ENCODE peak calls at places on chromosome 19, in four cellular contexts. One of them, this sample, is unnamed.
A peak's percentile ranks its signal among the peaks of the same experiment; 100 is the strongest.

GRCh38 chr19:3506384-3507340 is 551 bp downstream of the FZR1 start:
- DNase-seq in HepG2: no peak
- DNase-seq in endothelial cell of umbilical vein: peak; percentile 14
- DNase-seq in H1: no peak
- DNase-seq in this sample: no peak

GRCh38 chr19:15249912-15250634 is 17.8 kb upstream of the EPHX3 start:
- DNase-seq in endothelial cell of umbilical vein: peak; percentile 75
- DNase-seq in H1: no peak
- DNase-seq in HepG2: no peak
- DNase-seq in this sample: peak; percentile 69

GRCh38 chr19:17784201-17785008 is 10.5 kb upstream of the B3GNT3 start:
- DNase-seq in H1: peak; percentile 96
- DNase-seq in HepG2: peak; percentile 49
- DNase-seq in endothelial cell of umbilical vein: peak; percentile 55
- DNase-seq in this sample: peak; percentile 70

GRCh38 chr19:29687897-29688728 is 22.9 kb downstream of the PLEKHF1 start:
- DNase-seq in HepG2: no peak
- DNase-seq in endothelial cell of umbilical vein: peak; percentile 32
- DNase-seq in H1: no peak
- DNase-seq in this sample: peak; percentile 48

GRCh38 chr19:8392017-8392591 is 1.9 kb downstream of the RAB11B start:
- DNase-seq in endothelial cell of umbilical vein: peak; percentile 63
- DNase-seq in H1: no peak
- DNase-seq in HepG2: no peak
- DNase-seq in this sample: no peak

GRCh38 chr19:8367327-8368001 is 3.5 kb downstream of the ANGPTL4 start:
- DNase-seq in endothelial cell of umbilical vein: peak; percentile 96
- DNase-seq in HepG2: no peak
- DNase-seq in H1: peak; percentile 61
- DNase-seq in this sample: peak; percentile 79

GRCh38 chr19:14369399-14370168 is 11.7 kb upstream of the ADGRE5 start:
- DNase-seq in H1: no peak
- DNase-seq in endothelial cell of umbilical vein: no peak
- DNase-seq in HepG2: no peak
- DNase-seq in this sample: no peak

GRCh38 chr19:53810891-53811290 is 13.2 kb downstream of the NLRP12 start:
- DNase-seq in H1: no peak
- DNase-seq in endothelial cell of umbilical vein: no peak
- DNase-seq in HepG2: no peak
- DNase-seq in this sample: no peak

GRCh38 chr19:33740811-33741396 is 55.8 kb upstream of the KCTD15 start:
- DNase-seq in H1: peak; percentile 84
- DNase-seq in endothelial cell of umbilical vein: peak; percentile 29
- DNase-seq in HepG2: peak; percentile 31
- DNase-seq in this sample: peak; percentile 54

GRCh38 chr19:33458807-33459206 is 62.8 kb downstream of the PEPD start:
- DNase-seq in H1: no peak
- DNase-seq in HepG2: no peak
- DNase-seq in endothelial cell of umbilical vein: no peak
- DNase-seq in this sample: no peak

GRCh38 chr19:52492201-52492960 is 35.1 kb upstream of the ZNF808 start:
- DNase-seq in HepG2: no peak
- DNase-seq in endothelial cell of umbilical vein: no peak
- DNase-seq in H1: peak; percentile 94
- DNase-seq in this sample: no peak

GRCh38 chr19:36060430-36060829 is 5.7 kb downstream of the WDR62 start:
- DNase-seq in endothelial cell of umbilical vein: peak; percentile 69
- DNase-seq in HepG2: no peak
- DNase-seq in H1: peak; percentile 51
- DNase-seq in this sample: peak; percentile 90

GRCh38 chr19:16202320-16203255 is 4.9 kb downstream of the AP1M1 start:
- DNase-seq in HepG2: no peak
- DNase-seq in endothelial cell of umbilical vein: no peak
- DNase-seq in H1: no peak
- DNase-seq in this sample: no peak

GRCh38 chr19:16078311-16078758 is 2.0 kb downstream of the TPM4 start:
- DNase-seq in HepG2: no peak
- DNase-seq in H1: no peak
- DNase-seq in endothelial cell of umbilical vein: no peak
- DNase-seq in this sample: peak; percentile 56

GRCh38 chr19:33444238-33444992 is 70.9 kb downstream of the CEBPG start:
- DNase-seq in H1: no peak
- DNase-seq in endothelial cell of umbilical vein: no peak
- DNase-seq in HepG2: no peak
- DNase-seq in this sample: no peak

GRCh38 chr19:43625918-43626579 is 6.6 kb upstream of the ZNF428 start:
- DNase-seq in H1: peak; percentile 79
- DNase-seq in endothelial cell of umbilical vein: no peak
- DNase-seq in HepG2: no peak
- DNase-seq in this sample: peak; percentile 42

GRCh38 chr19:55553217-55554182 is 8.2 kb upstream of the SBK3 start:
- DNase-seq in H1: no peak
- DNase-seq in endothelial cell of umbilical vein: no peak
- DNase-seq in HepG2: peak; percentile 80
- DNase-seq in this sample: no peak

GRCh38 chr19:33683881-33684549 is 62.3 kb downstream of the CHST8 start:
- DNase-seq in H1: peak; percentile 89
- DNase-seq in HepG2: peak; percentile 7
- DNase-seq in endothelial cell of umbilical vein: peak; percentile 25
- DNase-seq in this sample: peak; percentile 49

GRCh38 chr19:11422163-11423068 is 3.3 kb upstream of the RGL3 start:
- DNase-seq in H1: peak; percentile 99
- DNase-seq in endothelial cell of umbilical vein: peak; percentile 25
- DNase-seq in HepG2: no peak
- DNase-seq in this sample: peak; percentile 48

GRCh38 chr19:54660967-54661366 is 1.8 kb upstream of the LILRB4 start:
- DNase-seq in endothelial cell of umbilical vein: no peak
- DNase-seq in H1: no peak
- DNase-seq in HepG2: no peak
- DNase-seq in this sample: no peak

GRCh38 chr19:23002690-23003422 is at the start of gene ZNF728:
- DNase-seq in H1: no peak
- DNase-seq in HepG2: no peak
- DNase-seq in endothelial cell of umbilical vein: no peak
- DNase-seq in this sample: no peak

GRCh38 chr19:14363203-14364097 is 17.8 kb upstream of the ADGRE5 start:
- DNase-seq in H1: peak; percentile 88
- DNase-seq in endothelial cell of umbilical vein: peak; percentile 38
- DNase-seq in HepG2: peak; percentile 25
- DNase-seq in this sample: peak; percentile 87

GRCh38 chr19:17455711-17456123 is 5.0 kb downstream of the NXNL1 start:
- DNase-seq in HepG2: no peak
- DNase-seq in H1: peak; percentile 67
- DNase-seq in endothelial cell of umbilical vein: no peak
- DNase-seq in this sample: no peak

GRCh38 chr19:799076-799881 is 2.0 kb downstream of the PTBP1 start:
- DNase-seq in endothelial cell of umbilical vein: peak; percentile 33
- DNase-seq in HepG2: peak; percentile 55
- DNase-seq in H1: peak; percentile 67
- DNase-seq in this sample: no peak

GRCh38 chr19:55673465-55673864 is 1.6 kb upstream of the EPN1 start:
- DNase-seq in H1: no peak
- DNase-seq in endothelial cell of umbilical vein: no peak
- DNase-seq in HepG2: no peak
- DNase-seq in this sample: no peak

GRCh38 chr19:39334444-39334976 is 1.3 kb downstream of the GMFG start:
- DNase-seq in HepG2: no peak
- DNase-seq in endothelial cell of umbilical vein: no peak
- DNase-seq in H1: no peak
- DNase-seq in this sample: no peak
- H3K27ac ChIP-seq in HepG2: no peak overlapping the region
- H3K27ac ChIP-seq in endothelial cell of umbilical vein: no peak overlapping the region
- H3K27ac ChIP-seq in H1: no peak overlapping the region
- H3K27ac ChIP-seq in this sample: no peak overlapping the region

GRCh38 chr19:2049741-2050348 is 1.2 kb downstream of the MKNK2 start:
- DNase-seq in endothelial cell of umbilical vein: peak; percentile 56
- DNase-seq in H1: no peak
- DNase-seq in HepG2: peak; percentile 75
- DNase-seq in this sample: peak; percentile 76
- TF ChIP-seq JUN in endothelial cell of umbilical vein: no peak
- TF ChIP-seq JUN in H1: no peak
- TF ChIP-seq JUN in HepG2: no peak
- TF ChIP-seq JUN in this sample: no peak

GRCh38 chr19:34932494-34932893 is 5.8 kb downstream of the ZNF30 start:
- DNase-seq in HepG2: no peak
- DNase-seq in H1: no peak
- DNase-seq in endothelial cell of umbilical vein: no peak
- DNase-seq in this sample: no peak
- H3K27ac ChIP-seq in HepG2: no peak overlapping the region
- H3K27ac ChIP-seq in H1: no peak overlapping the region
- H3K27ac ChIP-seq in endothelial cell of umbilical vein: no peak overlapping the region
- H3K27ac ChIP-seq in this sample: no peak overlapping the region

GRCh38 chr19:20165971-20166592 is 932 bp upstream of the ZNF486 start:
- DNase-seq in endothelial cell of umbilical vein: no peak
- DNase-seq in H1: no peak
- DNase-seq in HepG2: peak; percentile 40
- DNase-seq in this sample: no peak

GRCh38 chr19:20167020-20167644 is at the start of gene ZNF486:
- DNase-seq in HepG2: peak; percentile 80
- DNase-seq in endothelial cell of umbilical vein: peak; percentile 95
- DNase-seq in H1: peak; percentile 95
- DNase-seq in this sample: no peak

GRCh38 chr19:20162821-20163220 is 4.2 kb upstream of the ZNF486 start:
- DNase-seq in H1: no peak
- DNase-seq in endothelial cell of umbilical vein: no peak
- DNase-seq in HepG2: no peak
- DNase-seq in this sample: no peak

GRCh38 chr19:20164456-20164855 is 2.6 kb upstream of the ZNF486 start:
- DNase-seq in HepG2: no peak
- DNase-seq in endothelial cell of umbilical vein: no peak
- DNase-seq in H1: no peak
- DNase-seq in this sample: no peak
- TF ChIP-seq JUN in HepG2: no peak
- TF ChIP-seq JUN in endothelial cell of umbilical vein: no peak
- TF ChIP-seq JUN in H1: no peak
- TF ChIP-seq JUN in this sample: no peak

DNA sequence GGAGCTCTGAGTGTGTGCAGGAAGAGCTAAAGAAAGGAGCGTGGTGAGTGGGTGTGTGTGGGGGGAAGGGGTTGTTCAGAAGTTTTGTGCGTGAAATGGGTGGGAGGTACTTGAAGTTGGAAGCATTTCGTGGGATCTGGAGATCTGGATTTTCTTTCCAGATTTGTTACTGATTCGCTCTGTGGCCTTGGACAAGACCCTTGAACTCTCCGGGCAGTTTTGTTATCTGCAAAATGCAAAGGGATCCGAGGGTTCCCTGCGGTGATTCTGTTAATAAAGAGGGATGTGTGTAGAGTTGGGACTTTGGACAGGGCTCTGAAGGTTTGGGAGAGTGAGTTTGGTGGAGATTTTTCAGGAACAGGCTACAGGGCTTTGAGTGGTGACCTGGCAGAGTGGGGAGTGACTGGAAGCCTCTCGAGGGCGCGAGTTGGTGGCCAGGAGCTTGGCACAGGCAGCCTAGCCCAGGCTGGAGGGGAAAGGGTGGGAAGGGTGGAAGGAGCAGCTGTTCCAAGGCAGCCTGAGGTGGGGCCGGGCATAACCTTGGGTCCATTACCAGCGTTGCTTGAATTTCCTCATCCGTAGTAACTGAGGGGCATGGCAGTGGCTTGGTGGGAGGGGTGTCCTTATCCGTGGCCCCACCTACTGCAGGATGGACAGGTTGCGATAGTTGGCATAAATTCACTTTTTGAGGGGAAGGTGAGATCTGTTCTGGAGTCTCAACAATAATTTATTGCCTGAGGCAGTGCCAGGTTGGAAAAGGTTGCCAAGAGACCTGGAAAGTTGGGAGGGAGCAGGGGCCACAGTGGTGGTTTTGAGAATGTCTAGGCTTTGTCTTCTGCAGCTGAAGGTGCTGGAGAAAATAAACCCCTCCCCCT is 2.1 kb downstream of the ACTN4 start:
- DNase-seq in endothelial cell of umbilical vein: peak; percentile 20
- DNase-seq in HepG2: peak; percentile 94
- DNase-seq in H1: no peak
- DNase-seq in this sample: peak; percentile 81
- H3K27ac ChIP-seq in endothelial cell of umbilical vein: peak overlapping the region; percentile 70
- H3K27ac ChIP-seq in HepG2: peak overlapping the region; percentile 92
- H3K27ac ChIP-seq in H1: no peak overlapping the region
- H3K27ac ChIP-seq in this sample: peak overlapping the region; percentile 91

DNA sequence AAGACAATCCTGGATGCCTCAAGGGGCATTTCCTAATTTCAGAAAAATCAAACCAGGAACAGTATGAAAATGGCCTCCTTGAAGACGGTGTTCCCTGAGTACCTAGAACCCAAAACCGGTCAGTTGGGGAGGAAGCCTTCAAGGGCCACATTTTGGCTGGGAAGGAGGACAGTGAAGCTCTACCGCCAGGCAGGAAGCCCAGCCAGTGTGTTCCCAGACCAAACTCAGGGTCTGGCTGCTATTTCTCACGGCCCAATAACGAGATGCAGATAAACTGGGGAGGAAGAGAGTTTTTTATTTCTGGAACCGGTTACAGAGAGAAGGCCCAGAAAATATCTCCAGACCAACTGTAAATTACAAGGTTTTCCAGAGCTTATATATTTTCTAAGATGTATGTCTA is 24.3 kb upstream of the CEACAM21 start:
- DNase-seq in endothelial cell of umbilical vein: no peak
- DNase-seq in HepG2: no peak
- DNase-seq in H1: no peak
- DNase-seq in this sample: no peak
- TF ChIP-seq JUN in endothelial cell of umbilical vein: no peak
- TF ChIP-seq JUN in HepG2: no peak
- TF ChIP-seq JUN in H1: no peak
- TF ChIP-seq JUN in this sample: no peak

GRCh38 chr19:40445006-40445312 is 824 bp upstream of the SERTAD3 start:
- DNase-seq in HepG2: no peak
- DNase-seq in H1: no peak
- DNase-seq in endothelial cell of umbilical vein: no peak
- DNase-seq in this sample: no peak

GRCh38 chr19:40445637-40445944 is 1.5 kb upstream of the SERTAD3 start:
- DNase-seq in endothelial cell of umbilical vein: no peak
- DNase-seq in HepG2: no peak
- DNase-seq in H1: no peak
- DNase-seq in this sample: no peak

GRCh38 chr19:40444181-40445005 is at the start of gene SERTAD3:
- DNase-seq in endothelial cell of umbilical vein: peak; percentile 97
- DNase-seq in HepG2: peak; percentile 87
- DNase-seq in H1: peak; percentile 97
- DNase-seq in this sample: peak; percentile 100

GRCh38 chr19:40443930-40444180 is 280 bp downstream of the SERTAD3 start:
- DNase-seq in HepG2: no peak
- DNase-seq in endothelial cell of umbilical vein: no peak
- DNase-seq in H1: no peak
- DNase-seq in this sample: no peak

GRCh38 chr19:40445945-40446784 is 2.0 kb upstream of the SERTAD3 start:
- DNase-seq in H1: peak; percentile 50
- DNase-seq in HepG2: no peak
- DNase-seq in endothelial cell of umbilical vein: no peak
- DNase-seq in this sample: no peak
- H3K27ac ChIP-seq in H1: peak overlapping the region; percentile 65
- H3K27ac ChIP-seq in HepG2: no peak overlapping the region
- H3K27ac ChIP-seq in endothelial cell of umbilical vein: no peak overlapping the region
- H3K27ac ChIP-seq in this sample: no peak overlapping the region

GRCh38 chr19:5696196-5697021 is 6.3 kb downstream of the RPL36 start:
- DNase-seq in endothelial cell of umbilical vein: no peak
- DNase-seq in H1: no peak
- DNase-seq in HepG2: no peak
- DNase-seq in this sample: no peak
- TF ChIP-seq JUN in endothelial cell of umbilical vein: no peak
- TF ChIP-seq JUN in H1: no peak
- TF ChIP-seq JUN in HepG2: no peak
- TF ChIP-seq JUN in this sample: no peak